ENCODE peak calls at places on chromosome 17, in four cellular contexts. U, B, L and A are unnamed samples.

GRCh38 chr17:64028874-64029464 is 8.5 kb upstream of the ICAM2 start:
- DNase-seq in U (peak), B (peak), L (peak), A (no peak)

GRCh38 chr17:71024172-71024571 is 854.8 kb downstream of the KCNJ2 start:
- DNase-seq in U (no peak), B (peak), L (no peak), A (no peak)

GRCh38 chr17:80892900-80893603 is 98.6 kb upstream of the CHMP6 start:
- DNase-seq in U (no peak), B (peak), L (peak), A (no peak)

GRCh38 chr17:18948476-18949006 is 3.4 kb upstream of the SLC5A10 start:
- DNase-seq in U (no peak), B (no peak), L (no peak), A (no peak)

GRCh38 chr17:46889992-46890564 is 32.9 kb upstream of the GOSR2 start:
- DNase-seq in U (no peak), B (no peak), L (no peak), A (no peak)

GRCh38 chr17:66399441-66399840 is 97.0 kb downstream of the PRKCA start:
- DNase-seq in U (no peak), B (no peak), L (no peak), A (no peak)

GRCh38 chr17:77319211-77320031 is 178.7 kb downstream of the SEC14L1 start:
- DNase-seq in U (peak), B (peak), L (no peak), A (no peak)

GRCh38 chr17:14330492-14330920 is 29.6 kb downstream of the HS3ST3B1 start:
- DNase-seq in U (no peak), B (no peak), L (no peak), A (no peak)

GRCh38 chr17:7293131-7293557 is 1.3 kb downstream of the YBX2 start:
- DNase-seq in U (no peak), B (no peak), L (no peak), A (no peak)

GRCh38 chr17:8711291-8711690 is 33.3 kb downstream of the CCDC42 start:
- DNase-seq in U (no peak), B (no peak), L (no peak), A (no peak)

GRCh38 chr17:74769266-74769855 is 6.8 kb downstream of the NAT9 start:
- DNase-seq in U (no peak), B (no peak), L (no peak), A (no peak)

GRCh38 chr17:74767111-74767516 is 9.0 kb downstream of the NAT9 start:
- DNase-seq in U (no peak), B (no peak), L (no peak), A (no peak)

GRCh38 chr17:74768763-74769114 is 7.4 kb downstream of the NAT9 start:
- DNase-seq in U (no peak), B (no peak), L (no peak), A (no peak)

GRCh38 chr17:74769856-74770497 is 6.2 kb downstream of the NAT9 start:
- DNase-seq in U (no peak), B (no peak), L (no peak), A (no peak)

DNA sequence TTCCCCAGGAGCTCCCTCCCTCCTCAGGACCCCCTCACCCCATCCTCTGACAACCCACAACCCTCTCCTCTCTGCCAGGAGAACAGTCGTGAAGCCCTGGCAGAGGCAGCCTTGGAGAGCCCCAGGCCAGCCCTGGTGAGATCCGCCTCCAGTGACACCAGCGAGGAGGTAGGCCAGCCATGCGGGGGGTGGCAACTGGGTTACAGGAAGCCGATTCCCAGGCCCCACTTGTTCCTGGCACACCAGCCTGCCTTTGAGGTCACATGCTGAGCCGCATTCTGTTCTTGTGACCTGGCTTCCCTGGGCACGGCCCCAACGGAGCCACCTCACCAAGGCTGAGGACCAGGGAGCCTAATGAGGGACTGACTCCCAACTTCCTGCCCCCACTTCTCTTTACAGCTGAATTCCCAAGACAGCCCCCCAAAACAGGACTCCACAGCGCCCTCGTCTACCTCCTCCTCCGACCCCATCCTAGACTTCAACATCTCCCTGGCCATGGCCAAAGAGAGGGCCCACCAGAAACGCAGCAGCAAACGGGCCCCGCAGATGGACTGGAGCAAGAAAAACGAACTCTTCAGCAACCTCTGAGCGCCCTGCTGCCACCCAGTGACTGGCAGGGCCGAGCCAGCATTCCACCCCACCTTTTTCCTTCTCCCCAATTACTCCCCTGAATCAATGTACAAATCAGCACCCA is 7.9 kb downstream of the NAT9 start:
- DNase-seq in U (no peak), B (peak), L (no peak), A (no peak)
- TF ChIP-seq FOS in U (no peak), B (no peak), L (no peak), A (no peak)

DNA sequence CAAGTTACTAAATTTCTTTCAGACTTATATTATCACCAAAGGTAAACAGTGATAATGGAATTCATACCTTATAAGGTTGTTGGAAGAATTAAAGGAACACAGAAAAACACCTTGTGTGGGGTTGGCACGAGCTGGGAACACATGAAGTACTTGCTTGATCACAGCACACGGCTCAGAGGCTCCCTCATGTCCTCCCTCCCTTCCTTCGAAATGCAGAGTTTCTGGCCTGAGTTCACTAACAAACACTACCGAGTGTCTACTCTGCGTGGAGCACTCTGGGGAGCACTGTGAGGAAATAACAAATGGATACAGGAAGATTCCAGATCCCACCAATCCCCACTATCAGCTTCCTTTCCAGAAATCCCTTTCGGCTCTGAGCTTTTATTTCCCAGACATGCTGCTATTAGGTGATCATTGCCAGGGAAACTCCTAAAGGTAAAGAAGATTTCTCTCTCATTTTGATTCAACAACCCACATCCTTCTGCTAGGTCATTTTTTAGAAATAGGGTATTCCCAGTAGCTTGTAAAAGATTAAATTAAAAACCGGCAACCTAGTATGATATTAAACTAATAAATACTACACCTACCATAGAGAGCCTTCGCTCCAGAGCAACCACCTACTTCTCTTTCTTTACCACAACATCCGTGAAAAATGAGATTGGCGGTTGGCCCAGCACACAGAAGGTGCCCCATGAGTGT is 6.1 kb upstream of the HNF1B start:
- DNase-seq in U (no peak), B (no peak), L (no peak), A (no peak)
- TF ChIP-seq FOS in U (no peak), B (no peak), L (no peak), A (no peak)

GRCh38 chr17:1676401-1676800 is 8.3 kb downstream of the PRPF8 start:
- DNase-seq in U (no peak), B (no peak), L (no peak), A (no peak)

DNA sequence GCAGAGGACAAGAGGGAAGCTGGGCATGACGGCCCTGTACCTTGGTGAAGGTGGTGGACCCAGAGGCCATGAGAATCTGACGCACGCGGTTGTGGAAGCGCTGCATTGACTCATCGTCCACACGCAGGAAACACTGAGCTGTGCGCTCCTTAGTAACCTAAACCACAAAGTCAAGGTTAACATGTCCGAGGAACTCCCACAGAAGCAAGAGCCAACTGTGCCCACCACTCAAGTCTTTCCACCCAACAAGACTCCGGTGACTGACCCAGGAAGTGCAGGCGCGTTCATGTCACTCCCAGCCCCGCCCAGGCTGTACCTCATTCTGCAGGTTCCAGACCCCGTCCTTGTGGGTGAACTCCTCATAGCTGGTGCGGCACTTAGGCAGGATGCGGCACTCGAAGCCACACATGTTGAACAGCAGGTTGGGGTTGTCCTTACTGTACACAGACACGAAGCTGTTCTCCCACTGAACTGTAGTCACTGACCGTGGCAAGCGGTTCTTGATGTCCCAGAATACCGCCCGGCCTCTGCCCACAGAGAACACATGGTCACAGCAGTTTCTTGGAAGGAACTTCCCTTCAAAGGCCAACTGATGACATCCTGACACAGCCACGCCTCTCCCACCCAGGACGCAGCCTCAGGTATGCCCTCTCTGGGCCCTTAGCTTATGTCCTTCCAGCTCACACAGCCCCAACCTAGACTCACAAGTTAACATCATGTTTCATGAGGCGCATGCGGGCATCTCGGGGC is 11.5 kb downstream of the PRPF8 start:
- DNase-seq in U (no peak), B (no peak), L (no peak), A (no peak)
- TF ChIP-seq FOS in U (no peak), B (no peak), L (no peak), A (no peak)

GRCh38 chr17:35732806-35733136 is 1.3 kb downstream of the RASL10B start:
- DNase-seq in U (no peak), B (no peak), L (no peak), A (no peak)
- TF ChIP-seq FOS in U (no peak), B (no peak), L (no peak), A (no peak)